ENCODE peak calls at places on chromosome 2, in six cellular contexts. One of them, this sample, is unnamed.

GRCh38 chr2:215784371-215784783 is 229.0 kb downstream of the MREG start:
- DNase-seq in CD4-positive, alpha-beta T cell: no peak
- DNase-seq in stimulated activated CD8-positive, alpha-beta memory T cell treated with anti-CD3 and anti-CD28 coated beads, Interleukin-15, amount 100 ng/mL, for 24 hours: no peak
- DNase-seq in AG10803: peak
- DNase-seq in NCI-H2029 treated with DMSO at 0.1 percent for 48 hours: no peak
- DNase-seq in activated CD4-positive, alpha-beta T cell treated with anti-CD3 and anti-CD28 coated beads, Interleukin-2, amount 50 U/mL, for 48 hours: no peak
- DNase-seq in this sample: no peak

GRCh38 chr2:27379840-27380625 is 501 bp downstream of the ZNF513 start:
- DNase-seq in stimulated activated CD8-positive, alpha-beta memory T cell treated with anti-CD3 and anti-CD28 coated beads, Interleukin-15, amount 100 ng/mL, for 24 hours: no peak
- DNase-seq in CD4-positive, alpha-beta T cell: no peak
- DNase-seq in activated CD4-positive, alpha-beta T cell treated with anti-CD3 and anti-CD28 coated beads, Interleukin-2, amount 50 U/mL, for 48 hours: peak
- DNase-seq in AG10803: peak
- DNase-seq in NCI-H2029 treated with DMSO at 0.1 percent for 48 hours: no peak
- DNase-seq in this sample: no peak

GRCh38 chr2:69221512-69221911 is 165.5 kb downstream of the GFPT1 start:
- DNase-seq in CD4-positive, alpha-beta T cell: no peak
- DNase-seq in activated CD4-positive, alpha-beta T cell treated with anti-CD3 and anti-CD28 coated beads, Interleukin-2, amount 50 U/mL, for 48 hours: no peak
- DNase-seq in NCI-H2029 treated with DMSO at 0.1 percent for 48 hours: no peak
- DNase-seq in AG10803: peak
- DNase-seq in stimulated activated CD8-positive, alpha-beta memory T cell treated with anti-CD3 and anti-CD28 coated beads, Interleukin-15, amount 100 ng/mL, for 24 hours: no peak
- DNase-seq in this sample: no peak

GRCh38 chr2:239266779-239267410 is 133.9 kb downstream of the HDAC4 start:
- DNase-seq in activated CD4-positive, alpha-beta T cell treated with anti-CD3 and anti-CD28 coated beads, Interleukin-2, amount 50 U/mL, for 48 hours: no peak
- DNase-seq in CD4-positive, alpha-beta T cell: no peak
- DNase-seq in NCI-H2029 treated with DMSO at 0.1 percent for 48 hours: no peak
- DNase-seq in stimulated activated CD8-positive, alpha-beta memory T cell treated with anti-CD3 and anti-CD28 coated beads, Interleukin-15, amount 100 ng/mL, for 24 hours: no peak
- DNase-seq in AG10803: no peak
- DNase-seq in this sample: no peak

GRCh38 chr2:19355931-19356544 is 2.4 kb downstream of the OSR1 start:
- DNase-seq in activated CD4-positive, alpha-beta T cell treated with anti-CD3 and anti-CD28 coated beads, Interleukin-2, amount 50 U/mL, for 48 hours: no peak
- DNase-seq in CD4-positive, alpha-beta T cell: no peak
- DNase-seq in AG10803: no peak
- DNase-seq in NCI-H2029 treated with DMSO at 0.1 percent for 48 hours: no peak
- DNase-seq in stimulated activated CD8-positive, alpha-beta memory T cell treated with anti-CD3 and anti-CD28 coated beads, Interleukin-15, amount 100 ng/mL, for 24 hours: no peak
- DNase-seq in this sample: no peak

GRCh38 chr2:225400060-225400511 is 576 bp downstream of the NYAP2 start:
- DNase-seq in AG10803: peak
- DNase-seq in activated CD4-positive, alpha-beta T cell treated with anti-CD3 and anti-CD28 coated beads, Interleukin-2, amount 50 U/mL, for 48 hours: peak
- DNase-seq in stimulated activated CD8-positive, alpha-beta memory T cell treated with anti-CD3 and anti-CD28 coated beads, Interleukin-15, amount 100 ng/mL, for 24 hours: no peak
- DNase-seq in CD4-positive, alpha-beta T cell: no peak
- DNase-seq in NCI-H2029 treated with DMSO at 0.1 percent for 48 hours: peak
- DNase-seq in this sample: no peak

GRCh38 chr2:20629581-20630291 is 21.2 kb downstream of the HS1BP3 start:
- DNase-seq in CD4-positive, alpha-beta T cell: no peak
- DNase-seq in AG10803: no peak
- DNase-seq in stimulated activated CD8-positive, alpha-beta memory T cell treated with anti-CD3 and anti-CD28 coated beads, Interleukin-15, amount 100 ng/mL, for 24 hours: no peak
- DNase-seq in NCI-H2029 treated with DMSO at 0.1 percent for 48 hours: no peak
- DNase-seq in activated CD4-positive, alpha-beta T cell treated with anti-CD3 and anti-CD28 coated beads, Interleukin-2, amount 50 U/mL, for 48 hours: no peak
- DNase-seq in this sample: no peak

GRCh38 chr2:98654702-98655488 is 46.5 kb downstream of the UNC50 start:
- DNase-seq in AG10803: no peak
- DNase-seq in NCI-H2029 treated with DMSO at 0.1 percent for 48 hours: no peak
- DNase-seq in stimulated activated CD8-positive, alpha-beta memory T cell treated with anti-CD3 and anti-CD28 coated beads, Interleukin-15, amount 100 ng/mL, for 24 hours: no peak
- DNase-seq in CD4-positive, alpha-beta T cell: no peak
- DNase-seq in activated CD4-positive, alpha-beta T cell treated with anti-CD3 and anti-CD28 coated beads, Interleukin-2, amount 50 U/mL, for 48 hours: no peak
- DNase-seq in this sample: no peak

GRCh38 chr2:216104691-216105090 is 4.5 kb upstream of the XRCC5 start:
- DNase-seq in NCI-H2029 treated with DMSO at 0.1 percent for 48 hours: no peak
- DNase-seq in CD4-positive, alpha-beta T cell: no peak
- DNase-seq in activated CD4-positive, alpha-beta T cell treated with anti-CD3 and anti-CD28 coated beads, Interleukin-2, amount 50 U/mL, for 48 hours: no peak
- DNase-seq in AG10803: no peak
- DNase-seq in stimulated activated CD8-positive, alpha-beta memory T cell treated with anti-CD3 and anti-CD28 coated beads, Interleukin-15, amount 100 ng/mL, for 24 hours: no peak
- DNase-seq in this sample: no peak

GRCh38 chr2:205931388-205931787 is 154.6 kb downstream of the INO80D start:
- DNase-seq in activated CD4-positive, alpha-beta T cell treated with anti-CD3 and anti-CD28 coated beads, Interleukin-2, amount 50 U/mL, for 48 hours: no peak
- DNase-seq in CD4-positive, alpha-beta T cell: no peak
- DNase-seq in AG10803: no peak
- DNase-seq in stimulated activated CD8-positive, alpha-beta memory T cell treated with anti-CD3 and anti-CD28 coated beads, Interleukin-15, amount 100 ng/mL, for 24 hours: no peak
- DNase-seq in NCI-H2029 treated with DMSO at 0.1 percent for 48 hours: no peak
- DNase-seq in this sample: no peak